ENCODE peak calls at places on chromosome 3, in eight cellular contexts. Z is brain microvascular endothelial cell; W is mesendoderm; V is left lung; J is CD8-positive, alpha-beta memory T cell; X is GM12865; G is HepG2; D is K562. C is an unnamed sample.

GRCh38 chr3:191985691-191986090 is 524.7 kb downstream of the PYDC2 start:
- DNase-seq in Z (no peak), W (no peak), V (no peak), J (no peak), X (no peak), G (no peak), D (no peak), C (no peak)

GRCh38 chr3:23079976-23080375 is 123.2 kb upstream of the UBE2E2 start:
- DNase-seq in Z (no peak), W (no peak), V (no peak), J (no peak), X (no peak), G (no peak), D (no peak), C (no peak)

GRCh38 chr3:136612512-136612911 is 139.7 kb downstream of the STAG1 start:
- DNase-seq in Z (no peak), W (no peak), V (no peak), J (no peak), X (no peak), G (no peak), D (no peak), C (no peak)

GRCh38 chr3:19221081-19221480 is 72.8 kb downstream of the KCNH8 start:
- DNase-seq in Z (no peak), W (peak), V (no peak), J (no peak), X (no peak), G (no peak), D (no peak), C (no peak)

GRCh38 chr3:183460059-183461052 is 31.9 kb upstream of the MCF2L2 start:
- DNase-seq in Z (no peak), W (peak), V (no peak), J (no peak), X (no peak), G (no peak), D (no peak), C (no peak)

GRCh38 chr3:141561426-141562034 is 74.7 kb downstream of the RASA2 start:
- DNase-seq in Z (peak), W (peak), V (no peak), J (peak), X (peak), G (peak), D (peak), C (no peak)

GRCh38 chr3:101966202-101966722 is 116.9 kb downstream of the NFKBIZ start:
- DNase-seq in Z (no peak), W (no peak), V (no peak), J (no peak), X (no peak), G (no peak), D (no peak), C (no peak)

GRCh38 chr3:51712020-51712385 is 5.1 kb downstream of the GRM2 start:
- DNase-seq in Z (no peak), W (no peak), V (no peak), J (no peak), X (no peak), G (no peak), D (no peak), C (no peak)

GRCh38 chr3:122998206-122998605 is 29.4 kb downstream of the SEMA5B start:
- DNase-seq in Z (no peak), W (no peak), V (no peak), J (no peak), X (no peak), G (no peak), D (no peak), C (no peak)

GRCh38 chr3:32817195-32817560 is 619 bp upstream of the TRIM71 start:
- DNase-seq in Z (no peak), W (no peak), V (no peak), J (no peak), X (no peak), G (no peak), D (no peak), C (no peak)

GRCh38 chr3:161557751-161558150 is 61.1 kb downstream of the OTOL1 start:
- DNase-seq in Z (no peak), W (no peak), V (no peak), J (no peak), X (no peak), G (no peak), D (no peak), C (no peak)

GRCh38 chr3:172869356-172869755 is 118.8 kb downstream of the ECT2 start:
- DNase-seq in Z (no peak), W (no peak), V (no peak), J (no peak), X (no peak), G (no peak), D (no peak), C (no peak)

GRCh38 chr3:76044601-76045600 is 259.6 kb upstream of the ZNF717 start:
- DNase-seq in Z (peak), W (peak), V (peak), J (no peak), X (peak), G (no peak), D (no peak), C (no peak)

GRCh38 chr3:169457807-169458206 is 205.7 kb downstream of the MECOM start:
- DNase-seq in Z (no peak), W (no peak), V (no peak), J (no peak), X (no peak), G (no peak), D (no peak), C (no peak)

GRCh38 chr3:162390891-162391290 is 894.3 kb downstream of the OTOL1 start:
- DNase-seq in Z (peak), W (peak), V (no peak), J (no peak), X (no peak), G (no peak), D (no peak), C (peak)

GRCh38 chr3:39379778-39380155 is 3.4 kb upstream of the SLC25A38 start:
- DNase-seq in Z (no peak), W (no peak), V (no peak), J (no peak), X (no peak), G (no peak), D (no peak), C (no peak)

GRCh38 chr3:140752499-140752898 is 74.6 kb downstream of the TRIM42 start:
- DNase-seq in Z (no peak), W (no peak), V (no peak), J (no peak), X (no peak), G (no peak), D (no peak), C (no peak)

GRCh38 chr3:140093742-140094141 is 158.8 kb downstream of the CLSTN2 start:
- DNase-seq in Z (peak), W (no peak), V (peak), J (no peak), X (no peak), G (no peak), D (no peak), C (peak)

GRCh38 chr3:81985996-81986723 is 224.7 kb upstream of the GBE1 start:
- DNase-seq in Z (no peak), W (peak), V (no peak), J (no peak), X (no peak), G (peak), D (peak), C (no peak)

GRCh38 chr3:144645300-144645699 is 673.7 kb downstream of the DIPK2A start:
- DNase-seq in Z (no peak), W (no peak), V (no peak), J (no peak), X (no peak), G (no peak), D (no peak), C (no peak)

GRCh38 chr3:42736081-42736480 is 33.5 kb upstream of the HHATL start:
- DNase-seq in Z (no peak), W (peak), V (no peak), J (no peak), X (no peak), G (no peak), D (no peak), C (no peak)

GRCh38 chr3:194824676-194825075 is 139.0 kb downstream of the FAM43A start:
- DNase-seq in Z (peak), W (no peak), V (no peak), J (no peak), X (no peak), G (no peak), D (no peak), C (peak)
- H3K4me3 ChIP-seq in Z (no peak), W (no peak), V (no peak), J (no peak), X (no peak), G (no peak), D (no peak), C (no peak)

DNA sequence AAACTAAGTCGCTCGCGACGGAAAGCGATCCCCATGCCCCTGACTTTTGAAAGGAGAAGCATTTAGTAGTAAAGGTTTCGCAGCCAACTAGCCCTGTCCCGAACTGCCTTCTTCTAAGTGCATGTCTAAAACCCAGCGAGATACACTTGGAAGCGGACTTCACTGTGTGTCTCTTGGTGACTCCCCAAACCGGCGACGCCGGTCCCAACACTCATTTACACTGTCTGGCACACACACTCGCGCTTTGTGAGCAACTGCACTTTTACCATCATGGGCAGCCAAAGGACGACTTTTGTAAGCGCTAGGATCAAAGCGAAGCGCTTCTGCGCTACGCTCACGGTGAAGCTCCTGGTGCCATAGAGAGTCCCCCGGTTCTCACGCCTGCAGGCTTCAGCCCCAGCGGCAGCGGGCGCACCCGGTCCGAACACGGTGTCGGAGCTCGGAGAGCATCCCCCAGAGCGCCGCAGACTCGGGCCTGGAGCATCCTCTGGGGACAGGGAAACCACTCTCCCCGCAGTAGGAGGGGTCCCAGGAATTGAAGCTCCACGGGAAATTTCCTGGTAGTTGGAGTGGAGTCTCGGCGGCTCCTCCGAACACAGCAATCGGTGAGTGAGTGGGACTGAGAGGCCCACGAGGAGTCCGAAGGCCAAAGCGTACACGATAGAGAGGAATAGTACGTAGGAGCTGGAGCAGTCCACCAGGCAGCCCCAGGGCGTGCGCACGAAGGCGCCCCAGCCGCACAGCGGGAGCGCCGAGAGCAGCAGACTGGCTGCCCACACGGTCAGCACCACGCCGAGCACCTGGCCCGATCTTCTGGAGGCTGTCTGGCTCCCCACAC is 1.4 kb downstream of the GPR149 start:
- DNase-seq in Z (no peak), W (peak), V (no peak), J (no peak), X (no peak), G (no peak), D (no peak), C (no peak)
- H3K4me3 ChIP-seq in Z (peak), W (peak), V (peak), J (no peak), X (no peak), G (no peak), D (no peak), C (no peak)

GRCh38 chr3:113142476-113142875 is 68.9 kb upstream of the BOC start:
- DNase-seq in Z (no peak), W (no peak), V (no peak), J (no peak), X (no peak), G (no peak), D (no peak), C (no peak)

GRCh38 chr3:113138839-113139743 is 72.3 kb upstream of the BOC start:
- DNase-seq in Z (no peak), W (no peak), V (no peak), J (no peak), X (no peak), G (no peak), D (no peak), C (no peak)

GRCh38 chr3:113143353-113143752 is 68.0 kb upstream of the BOC start:
- DNase-seq in Z (no peak), W (no peak), V (no peak), J (no peak), X (no peak), G (no peak), D (no peak), C (no peak)

GRCh38 chr3:113140876-113141275 is 70.5 kb upstream of the BOC start:
- DNase-seq in Z (no peak), W (no peak), V (no peak), J (no peak), X (peak), G (no peak), D (no peak), C (no peak)

DNA sequence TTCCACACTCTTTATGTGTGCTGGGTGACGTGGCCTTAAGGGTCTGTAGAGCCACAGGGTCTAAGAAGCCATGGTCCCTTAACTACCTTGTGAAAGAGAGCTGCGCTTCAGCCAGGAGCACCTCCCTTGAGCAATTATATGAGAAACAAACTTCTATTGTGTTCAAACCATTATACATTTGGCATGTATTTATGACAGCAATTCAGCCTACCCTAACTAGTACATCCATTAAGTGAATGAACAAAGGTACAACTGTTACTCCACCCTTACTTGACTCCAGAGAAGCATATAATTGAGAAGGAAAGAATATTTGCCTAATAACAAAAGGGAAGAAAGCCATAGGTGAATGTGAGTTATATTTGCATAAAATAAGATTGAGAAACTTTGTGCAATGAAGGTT is 69.8 kb upstream of the BOC start:
- DNase-seq in Z (no peak), W (no peak), V (no peak), J (no peak), X (no peak), G (no peak), D (no peak), C (no peak)
- H3K4me3 ChIP-seq in Z (no peak), W (no peak), V (no peak), J (no peak), X (no peak), G (no peak), D (no peak), C (no peak)

GRCh38 chr3:177071496-177072156 is 125.7 kb downstream of the TBL1XR1 start:
- DNase-seq in Z (no peak), W (no peak), V (no peak), J (no peak), X (no peak), G (no peak), D (no peak), C (no peak)

GRCh38 chr3:177066068-177066467 is 131.2 kb downstream of the TBL1XR1 start:
- DNase-seq in Z (no peak), W (peak), V (no peak), J (no peak), X (no peak), G (no peak), D (no peak), C (no peak)

GRCh38 chr3:177069514-177070329 is 127.6 kb downstream of the TBL1XR1 start:
- DNase-seq in Z (no peak), W (no peak), V (no peak), J (no peak), X (no peak), G (no peak), D (no peak), C (peak)

GRCh38 chr3:177065285-177066028 is 131.8 kb downstream of the TBL1XR1 start:
- DNase-seq in Z (no peak), W (no peak), V (no peak), J (no peak), X (no peak), G (no peak), D (no peak), C (no peak)

GRCh38 chr3:177068967-177069366 is 128.3 kb downstream of the TBL1XR1 start:
- DNase-seq in Z (no peak), W (no peak), V (no peak), J (no peak), X (no peak), G (no peak), D (no peak), C (no peak)
- H3K4me3 ChIP-seq in Z (no peak), W (no peak), V (no peak), J (no peak), X (no peak), G (no peak), D (no peak), C (no peak)

DNA sequence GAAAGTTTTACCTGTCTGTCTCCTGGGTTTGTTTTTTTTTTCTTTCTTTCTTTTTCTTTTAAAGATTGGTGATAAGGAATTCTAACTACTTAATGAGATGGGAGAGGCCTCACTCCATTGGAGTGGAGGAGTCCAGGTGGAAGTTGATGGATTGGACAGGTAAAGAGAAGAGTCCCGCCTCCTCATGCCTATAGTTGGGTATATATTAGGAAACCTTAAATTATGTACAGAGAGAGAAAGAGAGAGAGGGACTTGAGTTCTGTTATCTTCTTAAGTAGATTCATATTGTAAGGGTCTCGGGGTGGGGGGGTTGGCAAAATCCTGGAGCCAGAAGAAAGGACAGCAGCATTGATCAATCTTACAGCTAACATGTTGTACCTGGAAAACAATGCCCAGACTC is 158.2 kb downstream of the TP63 start:
- DNase-seq in Z (no peak), W (no peak), V (no peak), J (no peak), X (no peak), G (no peak), D (no peak), C (no peak)
- H3K4me3 ChIP-seq in Z (no peak), W (no peak), V (no peak), J (no peak), X (no peak), G (no peak), D (no peak), C (no peak)

GRCh38 chr3:113516115-113516505 is 1.2 kb upstream of the SPICE1 start:
- DNase-seq in Z (no peak), W (no peak), V (no peak), J (no peak), X (no peak), G (peak), D (no peak), C (no peak)
- H3K4me3 ChIP-seq in Z (no peak), W (no peak), V (peak), J (no peak), X (peak), G (peak), D (no peak), C (no peak)

GRCh38 chr3:14812196-14812785 is 6.5 kb upstream of the FGD5 start:
- DNase-seq in Z (no peak), W (no peak), V (no peak), J (no peak), X (no peak), G (no peak), D (no peak), C (no peak)

GRCh38 chr3:14814473-14814872 is 4.3 kb upstream of the FGD5 start:
- DNase-seq in Z (no peak), W (peak), V (no peak), J (no peak), X (no peak), G (no peak), D (no peak), C (no peak)

GRCh38 chr3:14810795-14811661 is 7.7 kb upstream of the FGD5 start:
- DNase-seq in Z (no peak), W (peak), V (no peak), J (no peak), X (no peak), G (no peak), D (no peak), C (no peak)

GRCh38 chr3:14810070-14810732 is 8.6 kb upstream of the FGD5 start:
- DNase-seq in Z (no peak), W (peak), V (no peak), J (no peak), X (no peak), G (no peak), D (no peak), C (no peak)

GRCh38 chr3:14811733-14812132 is 7.0 kb upstream of the FGD5 start:
- DNase-seq in Z (no peak), W (peak), V (no peak), J (no peak), X (no peak), G (no peak), D (no peak), C (no peak)
- H3K4me3 ChIP-seq in Z (no peak), W (peak), V (peak), J (no peak), X (no peak), G (no peak), D (no peak), C (no peak)

DNA sequence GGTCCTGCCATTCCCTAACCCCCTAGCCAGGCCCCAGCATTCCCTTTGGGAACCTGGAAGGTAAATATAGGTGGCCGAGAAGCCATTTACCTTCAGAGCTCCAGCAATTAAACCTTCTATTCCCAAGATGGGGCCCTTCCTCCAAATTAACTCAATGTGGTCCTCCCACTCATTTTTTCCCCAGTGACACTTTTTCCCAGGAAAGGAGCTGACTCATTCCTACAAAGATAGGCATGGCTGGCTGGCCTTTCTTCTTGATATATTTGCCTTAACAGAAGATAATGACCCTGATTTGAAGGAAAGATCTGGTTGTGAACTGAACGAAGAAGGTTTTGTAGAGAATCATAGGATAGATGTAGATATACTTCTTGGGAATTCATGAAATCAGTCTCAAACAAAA is 279.0 kb upstream of the VEPH1 start:
- DNase-seq in Z (no peak), W (no peak), V (no peak), J (no peak), X (no peak), G (no peak), D (no peak), C (no peak)
- H3K4me3 ChIP-seq in Z (no peak), W (no peak), V (no peak), J (no peak), X (no peak), G (no peak), D (no peak), C (no peak)

C was measured in AG04449.